ENCODE peak calls at places on chromosomes 12 and 14, in seven cellular contexts. G, X, H, I, M, D and K are unnamed samples.

GRCh38 chr12:124687695-124688301 is 120.4 kb upstream of the NCOR2 start:
- DNase-seq in G (no peak), X (no peak), H (peak), I (no peak), M (no peak), D (no peak), K (no peak)

GRCh38 chr12:65754744-65755595 is 69.3 kb upstream of the HMGA2 start:
- DNase-seq in G (no peak), X (no peak), H (no peak), I (no peak), M (no peak), D (no peak), K (no peak)

GRCh38 chr12:95740751-95741150 is 49.8 kb downstream of the NTN4 start:
- DNase-seq in G (no peak), X (no peak), H (no peak), I (no peak), M (no peak), D (no peak), K (no peak)

GRCh38 chr12:6786416-6787094 is 2.8 kb upstream of the CD4 start:
- DNase-seq in G (no peak), X (peak), H (peak), I (no peak), M (no peak), D (no peak), K (no peak)

GRCh38 chr12:58530421-58531067 is 389.8 kb downstream of the LRIG3 start:
- DNase-seq in G (no peak), X (no peak), H (no peak), I (no peak), M (no peak), D (no peak), K (no peak)

GRCh38 chr12:105428793-105429192 is 98.3 kb downstream of the C12orf75 start:
- DNase-seq in G (no peak), X (no peak), H (no peak), I (no peak), M (no peak), D (no peak), K (no peak)

GRCh38 chr12:96233941-96234461 is 39.8 kb downstream of the ELK3 start:
- DNase-seq in G (peak), X (no peak), H (no peak), I (no peak), M (no peak), D (no peak), K (no peak)

GRCh38 chr12:119989619-119990381 is 764 bp downstream of the BICDL1 start:
- DNase-seq in G (peak), X (peak), H (peak), I (no peak), M (peak), D (peak), K (peak)

GRCh38 chr14:51071851-51072250 is 23.1 kb downstream of the TRIM9 start:
- DNase-seq in G (no peak), X (no peak), H (no peak), I (no peak), M (no peak), D (no peak), K (no peak)

GRCh38 chr12:132922676-132923075 is 33.4 kb downstream of the ZNF605 start:
- DNase-seq in G (no peak), X (no peak), H (no peak), I (no peak), M (no peak), D (no peak), K (no peak)

GRCh38 chr14:54652188-54652889 is 85.4 kb downstream of the SAMD4A start:
- DNase-seq in G (peak), X (no peak), H (peak), I (peak), M (peak), D (peak), K (peak)

GRCh38 chr12:22477166-22477893 is 67.0 kb downstream of the C2CD5 start:
- DNase-seq in G (no peak), X (no peak), H (no peak), I (no peak), M (no peak), D (no peak), K (no peak)

GRCh38 chr14:99064262-99064954 is 207.6 kb downstream of the BCL11B start:
- DNase-seq in G (no peak), X (no peak), H (no peak), I (no peak), M (peak), D (no peak), K (no peak)

GRCh38 chr12:123854232-123854631 is 92.1 kb downstream of the DNAH10 start:
- DNase-seq in G (no peak), X (no peak), H (no peak), I (no peak), M (no peak), D (no peak), K (no peak)

GRCh38 chr12:132465269-132466190 is 24.4 kb upstream of the FBRSL1 start:
- DNase-seq in G (no peak), X (no peak), H (peak), I (no peak), M (no peak), D (no peak), K (no peak)

GRCh38 chr14:89674906-89675305 is 257.9 kb upstream of the FOXN3 start:
- DNase-seq in G (no peak), X (no peak), H (no peak), I (no peak), M (no peak), D (no peak), K (no peak)

GRCh38 chr12:57720606-57721595 is 17.6 kb downstream of the AGAP2 start:
- DNase-seq in G (peak), X (no peak), H (no peak), I (no peak), M (no peak), D (no peak), K (no peak)

GRCh38 chr14:64234877-64235651 is 59.1 kb downstream of the ESR2 start:
- DNase-seq in G (peak), X (no peak), H (no peak), I (no peak), M (no peak), D (no peak), K (no peak)

GRCh38 chr14:98957211-98958047 is 314.6 kb downstream of the BCL11B start:
- DNase-seq in G (peak), X (no peak), H (no peak), I (no peak), M (peak), D (no peak), K (no peak)

GRCh38 chr12:2239376-2240010 is 186.7 kb downstream of the CACNA1C start:
- DNase-seq in G (no peak), X (no peak), H (no peak), I (no peak), M (no peak), D (no peak), K (no peak)

GRCh38 chr14:54699087-54699530 is 132.2 kb downstream of the SAMD4A start:
- DNase-seq in G (no peak), X (no peak), H (no peak), I (no peak), M (no peak), D (no peak), K (no peak)

GRCh38 chr12:123076604-123077297 is 74.1 kb downstream of the PITPNM2 start:
- DNase-seq in G (peak), X (no peak), H (no peak), I (no peak), M (no peak), D (no peak), K (no peak)

GRCh38 chr12:122309564-122310121 is 43.3 kb upstream of the VPS33A start:
- DNase-seq in G (no peak), X (no peak), H (no peak), I (no peak), M (no peak), D (no peak), K (no peak)

GRCh38 chr12:64650762-64651161 is 40.5 kb downstream of the RASSF3 start:
- DNase-seq in G (peak), X (no peak), H (no peak), I (no peak), M (no peak), D (no peak), K (no peak)

GRCh38 chr14:42229294-42229693 is 622.6 kb downstream of the LRFN5 start:
- DNase-seq in G (no peak), X (no peak), H (no peak), I (no peak), M (no peak), D (no peak), K (no peak)